ENCODE peak calls at places on chromosome 1, in four cellular contexts. K is stomach, H is Panc1, X is HCT116. E is an unnamed sample.
A peak's percentile ranks its signal among the peaks of the same experiment; 100 is the strongest.

GRCh38 chr1:226629210-226629895 is 80.8 kb downstream of the STUM start:
- DNase-seq in K (no peak), X (no peak), H (no peak), E (no peak)

GRCh38 chr1:161721738-161722343 is 497 bp downstream of the FCRLB start:
- DNase-seq in X (no peak), K (no peak), H (no peak), E (no peak)

GRCh38 chr1:153944005-153944821 is 2.3 kb downstream of the DENND4B start:
- DNase-seq in H (no peak), K (no peak), X (no peak), E (no peak)

GRCh38 chr1:106055900-106056299 is 1000.6 kb upstream of the PRMT6 start:
- DNase-seq in K (no peak), X (no peak), H (no peak), E (no peak)

GRCh38 chr1:177927021-177927596 is 42.7 kb downstream of the SEC16B start:
- DNase-seq in H (no peak), X (no peak), K (no peak), E (no peak)

GRCh38 chr1:194024659-194025058 is 838.2 kb upstream of the B3GALT2 start:
- DNase-seq in X (no peak), H (no peak), K (no peak), E (no peak)

GRCh38 chr1:27026621-27027574 is 14.2 kb upstream of the TENT5B start:
- DNase-seq in K (peak; percentile 75), X (peak; percentile 48), H (no peak), E (no peak)

GRCh38 chr1:31218705-31219104 is 21.0 kb downstream of the NKAIN1 start:
- DNase-seq in K (no peak), X (no peak), H (no peak), E (no peak)

GRCh38 chr1:56484695-56485094 is 94.7 kb downstream of the PLPP3 start:
- DNase-seq in H (no peak), X (no peak), K (no peak), E (no peak)

GRCh38 chr1:6418668-6419396 is 887 bp downstream of the HES2 start:
- DNase-seq in K (no peak), H (no peak), X (no peak), E (no peak)

GRCh38 chr1:150981177-150981804 is 801 bp upstream of the ANXA9 start:
- DNase-seq in H (no peak), X (no peak), K (peak; percentile 59), E (no peak)

GRCh38 chr1:184497962-184498723 is 111.3 kb downstream of the C1orf21 start:
- DNase-seq in X (no peak), H (no peak), K (no peak), E (no peak)

GRCh38 chr1:1989102-1989542 is 14.5 kb downstream of the CFAP74 start:
- DNase-seq in X (no peak), H (no peak), K (no peak), E (no peak)
- TF ChIP-seq POLR2AphosphoS5 in X (no peak), H (no peak), K (no peak), E (no peak)

GRCh38 chr1:147077936-147078605 is 94.2 kb downstream of the PRKAB2 start:
- DNase-seq in H (no peak), K (no peak), X (no peak), E (no peak)

GRCh38 chr1:147080671-147081394 is 91.4 kb downstream of the PRKAB2 start:
- DNase-seq in X (no peak), H (no peak), K (no peak), E (no peak)

GRCh38 chr1:147080013-147080661 is 92.1 kb downstream of the PRKAB2 start:
- DNase-seq in K (no peak), X (no peak), H (no peak), E (no peak)

GRCh38 chr1:147078606-147079399 is 93.5 kb downstream of the PRKAB2 start:
- DNase-seq in X (no peak), H (no peak), K (no peak), E (no peak)

DNA sequence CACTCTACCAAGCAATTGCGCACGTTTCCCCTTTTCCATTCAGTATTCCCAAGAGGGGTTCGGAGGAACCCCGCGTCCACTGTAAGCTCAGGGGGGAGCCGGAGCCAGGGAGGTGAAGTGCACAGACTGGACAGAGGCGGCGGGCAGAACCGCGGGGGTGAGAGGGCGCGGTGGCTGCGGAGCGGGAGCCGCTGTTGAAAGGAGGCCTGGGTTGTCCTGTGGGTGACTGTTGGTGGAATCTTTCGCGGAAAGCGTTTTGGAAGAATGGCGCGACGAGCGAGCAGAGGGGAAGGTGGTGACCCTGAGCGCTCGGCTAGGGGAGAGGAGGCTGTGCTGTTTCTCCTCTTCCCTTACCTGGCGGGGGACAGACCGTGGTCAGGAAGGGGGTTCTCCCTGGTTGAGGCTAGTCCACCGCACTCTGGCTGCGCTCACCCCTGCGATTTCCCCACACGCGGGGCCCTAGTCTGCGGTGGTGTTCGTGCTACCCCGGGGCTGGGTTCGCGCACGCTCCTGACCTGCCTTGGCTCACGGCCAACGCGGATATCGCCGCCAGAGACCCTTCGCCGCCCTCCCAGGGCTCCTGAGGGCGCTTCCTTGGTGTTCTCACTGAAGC is 92.8 kb downstream of the PRKAB2 start:
- DNase-seq in X (no peak), K (no peak), H (no peak), E (no peak)
- H3K27ac ChIP-seq in X (no peak overlapping the region), K (no peak overlapping the region), H (no peak overlapping the region), E (no peak overlapping the region)

DNA sequence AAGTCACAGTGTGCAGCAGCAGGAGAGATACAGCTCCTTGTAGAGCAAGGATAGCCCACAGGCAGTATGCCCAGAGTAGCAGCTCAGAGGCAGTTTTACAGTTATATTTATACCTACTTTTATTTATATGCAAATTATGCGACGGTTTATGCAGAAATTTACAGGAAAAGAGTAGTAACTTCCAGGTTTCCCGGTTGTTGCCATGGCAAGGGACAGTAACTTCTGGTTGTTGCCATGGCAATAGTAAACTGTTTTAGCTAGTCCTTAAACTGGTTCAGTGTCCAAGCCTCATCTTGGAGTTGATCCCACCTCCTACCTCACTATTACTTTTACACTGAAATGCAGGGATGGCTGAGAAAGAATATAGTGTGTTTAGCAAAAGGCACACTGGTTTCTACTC is 344.5 kb upstream of the LYPLAL1 start:
- DNase-seq in H (no peak), K (no peak), X (no peak), E (no peak)
- TF ChIP-seq POLR2AphosphoS5 in H (no peak), K (no peak), X (no peak), E (no peak)

GRCh38 chr1:181804989-181805388 is 256.5 kb downstream of the ZNF648 start:
- DNase-seq in X (no peak), H (no peak), K (no peak), E (no peak)

GRCh38 chr1:181798191-181798926 is 263.2 kb downstream of the ZNF648 start:
- DNase-seq in X (no peak), K (no peak), H (no peak), E (no peak)

GRCh38 chr1:181803421-181803820 is 258.1 kb downstream of the ZNF648 start:
- DNase-seq in K (no peak), X (no peak), H (no peak), E (peak; percentile 42)

GRCh38 chr1:181801617-181802016 is 259.9 kb downstream of the ZNF648 start:
- DNase-seq in H (no peak), K (no peak), X (no peak), E (peak; percentile 62)

DNA sequence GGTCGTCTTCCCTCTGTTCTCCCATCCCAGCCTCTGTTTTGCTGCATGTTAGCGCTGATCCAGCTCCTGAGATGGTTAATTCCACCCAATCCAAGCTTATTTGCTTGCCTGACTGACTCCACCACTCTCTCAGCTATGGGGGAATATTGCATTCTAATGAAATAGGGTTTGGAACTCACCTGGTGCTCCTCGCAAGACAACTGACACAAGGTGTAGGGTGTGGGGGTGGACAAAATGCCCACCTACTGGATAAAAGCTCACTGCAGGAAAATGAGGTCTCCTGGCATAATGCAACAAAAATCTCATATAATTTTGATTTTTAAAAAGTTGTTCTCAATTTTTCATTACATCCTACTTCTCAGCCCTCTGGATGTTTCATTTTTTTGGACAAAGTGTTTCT is 259.0 kb downstream of the ZNF648 start:
- DNase-seq in X (no peak), H (no peak), K (no peak), E (peak; percentile 68)
- H3K27ac ChIP-seq in X (no peak overlapping the region), H (no peak overlapping the region), K (no peak overlapping the region), E (no peak overlapping the region)